ENCODE peak calls at places on chromosomes 11 and 22, in four cellular contexts. One of them, this sample, is unnamed.

GRCh38 chr11:34184505-34185015 is 79.1 kb downstream of the NAT10 start:
- DNase-seq in astrocyte: no peak
- DNase-seq in PC-9: no peak
- DNase-seq in gastrocnemius medialis: no peak
- DNase-seq in this sample: no peak

GRCh38 chr11:19693146-19693545 is 19.5 kb upstream of the NAV2 start:
- DNase-seq in gastrocnemius medialis: no peak
- DNase-seq in astrocyte: no peak
- DNase-seq in PC-9: no peak
- DNase-seq in this sample: no peak

GRCh38 chr11:59822989-59823566 is 12.5 kb upstream of the MRPL16 start:
- DNase-seq in gastrocnemius medialis: no peak
- DNase-seq in PC-9: peak
- DNase-seq in astrocyte: peak
- DNase-seq in this sample: no peak

GRCh38 chr11:83292709-83293435 is 6.7 kb upstream of the CCDC90B start:
- DNase-seq in astrocyte: peak
- DNase-seq in gastrocnemius medialis: no peak
- DNase-seq in PC-9: peak
- DNase-seq in this sample: peak

GRCh38 chr11:18229501-18229900 is 7.1 kb downstream of the SAA4 start:
- DNase-seq in gastrocnemius medialis: no peak
- DNase-seq in astrocyte: no peak
- DNase-seq in PC-9: no peak
- DNase-seq in this sample: no peak

GRCh38 chr11:7587712-7588111 is 73.9 kb downstream of the PPFIBP2 start:
- DNase-seq in gastrocnemius medialis: no peak
- DNase-seq in astrocyte: no peak
- DNase-seq in PC-9: no peak
- DNase-seq in this sample: no peak

GRCh38 chr11:31246451-31247165 is 122.9 kb downstream of the DCDC1 start:
- DNase-seq in astrocyte: peak
- DNase-seq in PC-9: no peak
- DNase-seq in gastrocnemius medialis: peak
- DNase-seq in this sample: no peak

GRCh38 chr11:75467881-75468280 is 34.9 kb upstream of the KLHL35 start:
- DNase-seq in astrocyte: no peak
- DNase-seq in gastrocnemius medialis: no peak
- DNase-seq in PC-9: no peak
- DNase-seq in this sample: no peak

GRCh38 chr11:14015711-14016110 is 53.2 kb downstream of the SPON1 start:
- DNase-seq in gastrocnemius medialis: no peak
- DNase-seq in astrocyte: peak
- DNase-seq in PC-9: peak
- DNase-seq in this sample: peak

GRCh38 chr11:122038543-122038942 is 77.5 kb downstream of the BLID start:
- DNase-seq in PC-9: no peak
- DNase-seq in gastrocnemius medialis: no peak
- DNase-seq in astrocyte: peak
- DNase-seq in this sample: peak

GRCh38 chr11:57646756-57647303 is 2.9 kb downstream of the YPEL4 start:
- DNase-seq in astrocyte: no peak
- DNase-seq in PC-9: no peak
- DNase-seq in gastrocnemius medialis: no peak
- DNase-seq in this sample: no peak

GRCh38 chr11:110704210-110704864 is 7.9 kb downstream of the ARHGAP20 start:
- DNase-seq in PC-9: no peak
- DNase-seq in gastrocnemius medialis: no peak
- DNase-seq in astrocyte: no peak
- DNase-seq in this sample: no peak

GRCh38 chr11:102451693-102452460 is 688 bp downstream of the TMEM123 start:
- DNase-seq in astrocyte: peak
- DNase-seq in gastrocnemius medialis: peak
- DNase-seq in PC-9: peak
- DNase-seq in this sample: peak

GRCh38 chr11:75103380-75104026 is 6.8 kb upstream of the OR2AT4 start:
- DNase-seq in PC-9: no peak
- DNase-seq in gastrocnemius medialis: no peak
- DNase-seq in astrocyte: peak
- DNase-seq in this sample: peak

GRCh38 chr11:45157247-45158209 is 11.1 kb downstream of the PRDM11 start:
- DNase-seq in PC-9: no peak
- DNase-seq in astrocyte: no peak
- DNase-seq in gastrocnemius medialis: no peak
- DNase-seq in this sample: no peak

GRCh38 chr11:77203901-77204755 is 76.1 kb downstream of the MYO7A start:
- DNase-seq in PC-9: no peak
- DNase-seq in astrocyte: no peak
- DNase-seq in gastrocnemius medialis: no peak
- DNase-seq in this sample: no peak

GRCh38 chr22:33883961-33884808 is 36.1 kb downstream of the LARGE1 start:
- DNase-seq in PC-9: peak
- DNase-seq in gastrocnemius medialis: peak
- DNase-seq in astrocyte: peak
- DNase-seq in this sample: peak

GRCh38 chr11:124612045-124612444 is 817 bp downstream of the PANX3 start:
- DNase-seq in astrocyte: no peak
- DNase-seq in gastrocnemius medialis: no peak
- DNase-seq in PC-9: no peak
- DNase-seq in this sample: no peak

GRCh38 chr22:23227380-23227779 is 47.1 kb downstream of the BCR start:
- DNase-seq in PC-9: no peak
- DNase-seq in gastrocnemius medialis: no peak
- DNase-seq in astrocyte: no peak
- DNase-seq in this sample: no peak

GRCh38 chr11:50174189-50174588 is 141.5 kb downstream of the OR4C45 start:
- DNase-seq in astrocyte: no peak
- DNase-seq in PC-9: no peak
- DNase-seq in gastrocnemius medialis: no peak
- DNase-seq in this sample: peak

GRCh38 chr22:25334091-25334490 is 114.7 kb downstream of the CRYBB2 start:
- DNase-seq in PC-9: no peak
- DNase-seq in gastrocnemius medialis: no peak
- DNase-seq in astrocyte: no peak
- DNase-seq in this sample: no peak

GRCh38 chr11:122984186-122985011 is 2.8 kb upstream of the BSX start:
- DNase-seq in astrocyte: no peak
- DNase-seq in PC-9: peak
- DNase-seq in gastrocnemius medialis: no peak
- DNase-seq in this sample: no peak

GRCh38 chr11:67493548-67494370 is 10.9 kb downstream of the AIP start:
- DNase-seq in astrocyte: no peak
- DNase-seq in gastrocnemius medialis: no peak
- DNase-seq in PC-9: no peak
- DNase-seq in this sample: no peak

GRCh38 chr11:75270896-75271415 is 30.4 kb downstream of the TPBGL start:
- DNase-seq in astrocyte: no peak
- DNase-seq in PC-9: no peak
- DNase-seq in gastrocnemius medialis: no peak
- DNase-seq in this sample: peak

GRCh38 chr11:28871090-28871489 is 762.9 kb downstream of the METTL15 start:
- DNase-seq in astrocyte: no peak
- DNase-seq in gastrocnemius medialis: no peak
- DNase-seq in PC-9: no peak
- DNase-seq in this sample: no peak

GRCh38 chr11:48164836-48165235 is 51.8 kb upstream of the OR4B1 start:
- DNase-seq in gastrocnemius medialis: no peak
- DNase-seq in PC-9: no peak
- DNase-seq in astrocyte: no peak
- DNase-seq in this sample: no peak
- H3K27ac ChIP-seq in gastrocnemius medialis: no peak
- H3K27ac ChIP-seq in PC-9: no peak
- H3K27ac ChIP-seq in astrocyte: no peak
- H3K27ac ChIP-seq in this sample: no peak

DNA sequence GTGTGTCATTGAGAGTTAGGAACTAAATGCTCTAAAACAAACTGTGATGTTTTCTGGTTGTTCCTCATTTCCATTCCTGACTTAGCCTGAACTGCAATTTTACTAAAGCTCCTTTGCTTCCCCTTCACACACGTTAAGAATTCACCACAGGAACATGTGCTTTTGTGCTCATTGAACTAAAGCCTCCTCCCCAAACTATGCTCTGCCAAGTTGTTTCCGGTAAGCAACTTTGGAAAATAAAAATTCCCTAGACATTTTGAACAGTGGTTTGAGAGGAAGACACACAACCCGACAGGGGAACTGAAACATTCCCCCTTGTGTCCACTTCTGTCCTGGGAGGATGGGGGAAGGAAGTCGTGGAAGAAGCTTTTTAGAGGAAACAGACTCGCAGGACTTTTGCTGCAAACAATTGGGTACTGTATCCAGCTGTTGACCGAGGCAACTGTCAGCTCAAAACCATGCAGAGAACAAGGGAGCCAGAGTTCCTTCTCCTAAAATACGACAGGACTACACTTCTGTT is 66.9 kb downstream of the GAB2 start:
- DNase-seq in PC-9: no peak
- DNase-seq in astrocyte: peak
- DNase-seq in gastrocnemius medialis: peak
- DNase-seq in this sample: no peak
- H3K27ac ChIP-seq in PC-9: no peak
- H3K27ac ChIP-seq in astrocyte: no peak
- H3K27ac ChIP-seq in gastrocnemius medialis: peak
- H3K27ac ChIP-seq in this sample: no peak

DNA sequence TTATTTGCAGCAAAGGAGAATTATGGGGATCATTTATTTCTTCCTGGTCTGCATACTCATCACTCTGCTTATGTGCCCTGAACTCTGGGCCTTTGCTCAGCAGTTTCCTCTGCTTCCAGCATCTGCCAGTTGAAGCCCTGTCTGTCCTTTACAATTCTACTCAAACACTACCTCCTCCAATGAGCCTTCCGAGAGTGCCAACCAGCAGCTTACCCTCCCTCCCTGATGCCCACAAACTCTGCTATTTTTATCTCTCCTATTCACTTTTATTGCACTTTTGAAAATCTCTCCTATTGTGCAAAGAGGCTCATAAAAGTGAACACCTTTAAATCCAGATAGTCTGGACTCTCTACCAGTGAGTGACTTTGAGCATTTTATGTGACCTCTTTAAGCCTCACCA is 3.6 kb upstream of the ME3 start:
- DNase-seq in astrocyte: no peak
- DNase-seq in gastrocnemius medialis: no peak
- DNase-seq in PC-9: no peak
- DNase-seq in this sample: no peak
- H3K27ac ChIP-seq in astrocyte: no peak
- H3K27ac ChIP-seq in gastrocnemius medialis: peak
- H3K27ac ChIP-seq in PC-9: no peak
- H3K27ac ChIP-seq in this sample: no peak

GRCh38 chr22:31501738-31502137 is 5.4 kb downstream of the SFI1 start:
- DNase-seq in PC-9: no peak
- DNase-seq in astrocyte: no peak
- DNase-seq in gastrocnemius medialis: no peak
- DNase-seq in this sample: no peak

GRCh38 chr22:31496007-31496734 is at the start of gene SFI1:
- DNase-seq in astrocyte: peak
- DNase-seq in PC-9: peak
- DNase-seq in gastrocnemius medialis: peak
- DNase-seq in this sample: peak

GRCh38 chr22:31495343-31495742 is 993 bp upstream of the SFI1 start:
- DNase-seq in astrocyte: no peak
- DNase-seq in gastrocnemius medialis: no peak
- DNase-seq in PC-9: no peak
- DNase-seq in this sample: no peak

GRCh38 chr22:31496735-31497146 is 405 bp downstream of the SFI1 start:
- DNase-seq in gastrocnemius medialis: no peak
- DNase-seq in PC-9: no peak
- DNase-seq in astrocyte: no peak
- DNase-seq in this sample: no peak

DNA sequence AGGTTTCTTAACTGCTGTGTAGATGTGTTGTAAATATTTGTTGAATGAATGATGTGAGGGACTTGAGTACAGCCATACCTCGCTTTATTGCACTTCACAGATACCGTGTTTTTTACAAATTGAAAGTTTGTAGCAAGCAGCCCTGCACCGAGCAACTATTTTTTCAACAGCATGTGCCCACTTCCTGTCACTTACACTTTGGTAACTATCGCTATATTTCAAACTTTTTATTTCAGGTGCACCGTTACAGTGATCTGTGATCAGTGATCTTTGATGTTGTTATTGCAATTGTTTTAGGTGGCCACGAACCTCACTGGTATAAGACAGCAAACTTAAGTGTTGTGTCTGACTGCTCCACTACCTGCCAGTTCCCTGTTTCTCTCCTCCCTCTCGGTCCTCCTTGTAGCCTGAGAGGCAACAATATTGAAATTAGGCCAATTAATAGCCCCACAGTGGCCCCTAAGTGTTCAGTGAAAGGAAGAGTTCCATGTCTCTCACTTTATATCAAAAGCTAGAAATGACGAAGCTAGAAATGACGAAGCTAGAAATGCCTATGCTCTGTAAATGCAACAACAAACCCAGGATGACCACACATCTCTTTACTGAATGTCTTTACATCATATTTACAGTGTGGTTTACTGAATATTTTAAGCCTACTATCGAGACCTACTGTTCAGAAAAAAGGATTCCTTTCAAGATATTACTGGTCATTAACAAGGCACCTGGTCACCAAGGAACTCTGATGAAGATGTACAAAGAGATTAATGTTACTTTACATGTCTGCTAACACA is 1.0 kb downstream of the SFI1 start:
- DNase-seq in PC-9: no peak
- DNase-seq in gastrocnemius medialis: no peak
- DNase-seq in astrocyte: no peak
- DNase-seq in this sample: no peak
- H3K27ac ChIP-seq in PC-9: no peak
- H3K27ac ChIP-seq in gastrocnemius medialis: no peak
- H3K27ac ChIP-seq in astrocyte: no peak
- H3K27ac ChIP-seq in this sample: no peak

DNA sequence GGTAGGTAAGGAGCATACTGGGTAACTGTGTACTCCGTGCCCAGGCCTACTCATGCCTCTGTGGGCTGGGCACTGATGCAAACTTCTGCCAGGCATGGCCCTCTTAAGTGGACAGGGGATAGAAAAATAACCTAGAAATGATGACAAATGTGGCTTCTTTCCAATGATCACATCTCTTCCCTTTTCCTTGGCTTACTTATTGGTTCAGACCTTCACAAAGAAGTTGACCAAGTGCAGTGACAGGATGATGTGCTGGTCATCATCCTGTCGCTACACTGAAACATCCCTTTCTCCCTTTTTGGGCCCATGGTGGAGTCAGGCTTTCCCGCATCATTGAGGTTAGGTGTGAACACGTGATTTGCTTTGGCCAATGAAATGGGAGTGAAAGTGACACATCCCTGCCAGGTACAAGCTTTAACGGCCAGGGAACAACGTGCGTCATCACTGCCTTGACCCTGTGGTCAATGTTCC is 31.8 kb upstream of the APOBEC3A start:
- DNase-seq in gastrocnemius medialis: no peak
- DNase-seq in PC-9: no peak
- DNase-seq in astrocyte: peak
- DNase-seq in this sample: no peak
- H3K27ac ChIP-seq in gastrocnemius medialis: no peak
- H3K27ac ChIP-seq in PC-9: peak
- H3K27ac ChIP-seq in astrocyte: no peak
- H3K27ac ChIP-seq in this sample: no peak

This sample was measured in foreskin keratinocyte.